ENCODE peak calls at places on chromosome 6, in five cellular contexts. E, X, Q, W and O are unnamed samples. For H3K36me3, the result is how much of the 10 kb centered on the place peaks cover.

GRCh38 chr6:87920245-87920644 is 127.4 kb upstream of the SPACA1 start:
- DNase-seq in X (no peak), W (no peak), Q (no peak), E (no peak), O (no peak)

GRCh38 chr6:106611030-106611429 is 18.3 kb downstream of the RTN4IP1 start:
- DNase-seq in W (no peak), Q (no peak), X (no peak), E (no peak), O (no peak)

GRCh38 chr6:106163446-106163965 is 77.4 kb downstream of the PRDM1 start:
- DNase-seq in Q (peak), E (no peak), X (no peak), W (no peak), O (no peak)

GRCh38 chr6:144601221-144601620 is 316.1 kb downstream of the UTRN start:
- DNase-seq in E (no peak), X (no peak), W (no peak), Q (no peak), O (no peak)

GRCh38 chr6:125142614-125143013 is 11.0 kb upstream of the TPD52L1 start:
- DNase-seq in X (no peak), E (no peak), Q (no peak), W (no peak), O (no peak)

GRCh38 chr6:109327959-109328358 is 54.3 kb downstream of the CD164 start:
- DNase-seq in W (no peak), E (no peak), X (no peak), Q (no peak), O (no peak)

GRCh38 chr6:56765494-56765893 is 122.8 kb upstream of the DST start:
- DNase-seq in E (no peak), Q (no peak), W (no peak), X (no peak), O (no peak)

GRCh38 chr6:97668716-97669115 is 385.7 kb upstream of the MMS22L start:
- DNase-seq in W (peak), E (no peak), X (no peak), Q (no peak), O (peak)

GRCh38 chr6:151286192-151286591 is 46.4 kb downstream of the AKAP12 start:
- DNase-seq in W (peak), E (no peak), Q (no peak), X (no peak), O (no peak)

GRCh38 chr6:137351890-137352289 is 132.7 kb upstream of the IFNGR1 start:
- DNase-seq in Q (no peak), X (no peak), W (no peak), E (no peak), O (no peak)

GRCh38 chr6:78511019-78511418 is 356.3 kb upstream of the IRAK1BP1 start:
- DNase-seq in E (no peak), Q (no peak), W (no peak), X (no peak), O (no peak)

GRCh38 chr6:76876922-76877553 is 586.3 kb downstream of the HTR1B start:
- DNase-seq in E (peak), Q (no peak), X (peak), W (peak), O (peak)

GRCh38 chr6:125114248-125114858 is 39.2 kb upstream of the TPD52L1 start:
- DNase-seq in E (peak), X (peak), Q (no peak), W (peak), O (peak)

GRCh38 chr6:75296811-75297779 is 12.5 kb upstream of the TMEM30A start:
- DNase-seq in Q (no peak), W (no peak), X (peak), E (no peak), O (no peak)

GRCh38 chr6:112827793-112828192 is 480.7 kb downstream of the RFPL4B start:
- DNase-seq in Q (no peak), W (peak), X (no peak), E (no peak), O (no peak)

GRCh38 chr6:9020001-9020400 is 584.7 kb upstream of the SLC35B3 start:
- DNase-seq in X (no peak), Q (no peak), E (no peak), W (no peak), O (no peak)

GRCh38 chr6:132405143-132405915 is 4.1 kb upstream of the MOXD1 start:
- DNase-seq in Q (no peak), X (peak), W (no peak), E (no peak), O (no peak)

GRCh38 chr6:15017251-15017650 is 228.6 kb upstream of the JARID2 start:
- DNase-seq in Q (no peak), W (peak), X (no peak), E (no peak), O (no peak)

GRCh38 chr6:116561377-116562018 is 7.9 kb downstream of the CALHM4 start:
- DNase-seq in X (peak), E (peak), W (peak), Q (peak), O (peak)

GRCh38 chr6:93417421-93417996 is 1.9 kb downstream of the EPHA7 start:
- DNase-seq in X (no peak), Q (no peak), W (no peak), E (no peak), O (no peak)

GRCh38 chr6:93419304-93420162 is at the start of gene EPHA7:
- DNase-seq in X (peak), Q (no peak), W (peak), E (peak), O (peak)

GRCh38 chr6:85450578-85450884 is 648 bp downstream of the NT5E start:
- DNase-seq in Q (no peak), X (no peak), E (no peak), W (no peak), O (no peak)

GRCh38 chr6:83885984-83886383 is 26.5 kb downstream of the CYB5R4 start:
- DNase-seq in Q (no peak), W (no peak), E (no peak), X (no peak), O (no peak)

GRCh38 chr6:2436391-2437154 is 191.2 kb upstream of the GMDS start:
- DNase-seq in E (no peak), Q (no peak), X (no peak), W (no peak), O (no peak)

GRCh38 chr6:101114703-101115102 is 233.6 kb upstream of the ASCC3 start:
- DNase-seq in Q (no peak), W (no peak), X (peak), E (no peak), O (peak)

GRCh38 chr6:159871911-159872310 is 18.9 kb upstream of the MAS1 start:
- DNase-seq in Q (no peak), E (no peak), W (no peak), X (no peak), O (no peak)

GRCh38 chr6:157962601-157963084 is 19.0 kb upstream of the SYNJ2 start:
- DNase-seq in Q (no peak), W (no peak), E (no peak), X (peak), O (no peak)

GRCh38 chr6:14476793-14477531 is 359.4 kb downstream of the CD83 start:
- DNase-seq in X (no peak), Q (no peak), W (peak), E (peak), O (no peak)

GRCh38 chr6:71103150-71103549 is 146.3 kb upstream of the B3GAT2 start:
- DNase-seq in E (no peak), Q (no peak), W (no peak), X (no peak), O (no peak)

GRCh38 chr6:41646026-41646795 is 7.9 kb downstream of the MDFI start:
- DNase-seq in W (no peak), X (no peak), Q (no peak), E (no peak), O (no peak)

GRCh38 chr6:121480099-121480713 is 44.8 kb downstream of the GJA1 start:
- DNase-seq in X (no peak), Q (no peak), E (no peak), W (no peak), O (no peak)

GRCh38 chr6:116229287-116229913 is 24.5 kb downstream of the TSPYL4 start:
- DNase-seq in X (no peak), E (peak), Q (no peak), W (peak), O (peak)

GRCh38 chr6:131660195-131660594 is 23.1 kb downstream of the ENPP3 start:
- DNase-seq in X (peak), Q (no peak), W (no peak), E (no peak), O (no peak)

GRCh38 chr6:42239736-42240375 is 22.2 kb upstream of the MRPS10 start:
- DNase-seq in X (peak), E (no peak), Q (no peak), W (no peak), O (no peak)

GRCh38 chr6:18269253-18269652 is 4.9 kb upstream of the DEK start:
- DNase-seq in W (no peak), E (no peak), X (peak), Q (no peak), O (no peak)

GRCh38 chr6:33279971-33280511 is 3.1 kb downstream of the B3GALT4 start:
- DNase-seq in W (no peak), Q (no peak), X (peak), E (no peak), O (peak)

GRCh38 chr6:33278392-33278741 is 1.4 kb downstream of the B3GALT4 start:
- DNase-seq in Q (no peak), W (no peak), X (no peak), E (no peak), O (no peak)

GRCh38 chr6:33279257-33279695 is 2.4 kb downstream of the B3GALT4 start:
- DNase-seq in Q (no peak), X (no peak), W (no peak), E (no peak), O (peak)

GRCh38 chr6:33278810-33279209 is 1.9 kb downstream of the B3GALT4 start:
- DNase-seq in E (no peak), W (no peak), X (no peak), Q (no peak), O (no peak)

DNA sequence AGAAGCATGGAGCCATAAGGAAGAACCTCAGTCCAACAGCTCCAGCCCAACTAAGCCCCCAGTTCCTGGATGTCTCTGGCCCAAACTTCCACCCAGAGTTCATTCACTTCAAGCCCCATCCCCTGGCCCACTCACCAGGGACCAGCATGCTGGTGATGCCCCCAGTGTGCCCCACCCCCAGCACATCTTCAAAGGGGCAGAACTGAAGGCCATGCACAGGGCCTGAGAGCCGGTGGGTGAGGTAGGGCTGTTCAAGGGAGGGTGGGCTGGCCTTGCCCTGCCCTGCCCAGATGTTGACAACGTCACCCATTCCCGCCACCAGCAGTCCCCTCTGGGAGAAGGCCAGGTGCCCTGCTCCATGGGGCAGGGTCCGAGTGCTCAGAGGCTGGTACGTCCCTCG is 3.6 kb downstream of the B3GALT4 start:
- DNase-seq in Q (no peak), E (no peak), X (no peak), W (no peak), O (no peak)
- H3K36me3 ChIP-seq in Q (under half), E (under half), X (under half), W (under half), O (half or more)

GRCh38 chr6:52515219-52515960 is 61.5 kb downstream of the TRAM2 start:
- DNase-seq in Q (no peak), E (no peak), W (no peak), X (peak), O (no peak)

GRCh38 chr6:52512199-52512598 is 64.7 kb downstream of the TRAM2 start:
- DNase-seq in W (no peak), X (peak), E (no peak), Q (no peak), O (peak)

GRCh38 chr6:52514514-52514913 is 62.3 kb downstream of the TRAM2 start:
- DNase-seq in W (no peak), X (peak), Q (no peak), E (no peak), O (peak)

GRCh38 chr6:52513464-52513863 is 63.4 kb downstream of the TRAM2 start:
- DNase-seq in Q (no peak), X (no peak), W (no peak), E (no peak), O (no peak)

GRCh38 chr6:52513896-52514295 is 63.0 kb downstream of the TRAM2 start:
- DNase-seq in W (no peak), Q (no peak), E (no peak), X (no peak), O (no peak)
- H3K36me3 ChIP-seq in W (under half), Q (under half), E (under half), X (under half), O (half or more)

GRCh38 chr6:63708631-63709030 is 73.0 kb downstream of the PHF3 start:
- DNase-seq in Q (no peak), W (no peak), E (no peak), X (no peak), O (no peak)

GRCh38 chr6:63716169-63716568 is 80.6 kb downstream of the PHF3 start:
- DNase-seq in W (no peak), Q (no peak), E (no peak), X (no peak), O (no peak)

GRCh38 chr6:63709148-63709547 is 73.5 kb downstream of the PHF3 start:
- DNase-seq in E (no peak), W (no peak), Q (no peak), X (no peak), O (no peak)

GRCh38 chr6:63714091-63714490 is 78.5 kb downstream of the PHF3 start:
- DNase-seq in X (no peak), E (no peak), Q (no peak), W (no peak), O (no peak)

GRCh38 chr6:63713332-63713731 is 77.7 kb downstream of the PHF3 start:
- DNase-seq in E (no peak), X (no peak), W (no peak), Q (no peak), O (no peak)
- H3K36me3 ChIP-seq in E (under half), X (under half), W (under half), Q (under half), O (under half)

DNA sequence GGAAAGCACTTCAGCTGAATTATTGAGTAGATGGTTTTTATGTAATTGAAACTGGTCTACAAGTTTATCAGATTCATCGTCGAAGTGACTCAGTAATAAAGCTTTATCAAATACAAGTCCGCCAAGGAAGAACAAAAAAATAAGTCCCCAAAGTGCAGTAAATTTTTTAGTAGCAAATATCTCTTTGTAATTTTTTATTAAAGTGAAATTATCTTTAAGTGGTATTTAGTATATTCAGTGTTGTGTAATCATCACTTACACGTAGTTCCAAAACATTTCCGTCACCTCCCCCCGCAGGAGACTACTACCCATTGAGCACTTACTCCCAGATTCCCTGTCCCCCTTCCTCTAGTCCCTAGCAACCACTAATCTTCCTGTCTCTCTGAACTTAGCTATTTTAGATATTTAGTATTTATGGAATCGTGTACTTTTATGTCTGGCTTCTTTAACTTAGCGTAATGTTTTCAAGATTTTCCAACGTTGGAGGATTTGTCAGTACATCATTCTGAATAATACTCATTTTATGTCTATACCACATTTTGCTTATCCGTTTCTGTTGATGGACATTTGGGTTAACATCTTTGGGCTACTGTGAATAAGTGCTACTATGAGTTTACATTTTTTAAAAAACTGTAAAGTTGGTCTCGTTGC is 1.1 kb downstream of the SRSF3 start:
- DNase-seq in E (peak), W (peak), Q (peak), X (peak), O (peak)
- H3K36me3 ChIP-seq in E (under half), W (under half), Q (under half), X (under half), O (half or more)

DNA sequence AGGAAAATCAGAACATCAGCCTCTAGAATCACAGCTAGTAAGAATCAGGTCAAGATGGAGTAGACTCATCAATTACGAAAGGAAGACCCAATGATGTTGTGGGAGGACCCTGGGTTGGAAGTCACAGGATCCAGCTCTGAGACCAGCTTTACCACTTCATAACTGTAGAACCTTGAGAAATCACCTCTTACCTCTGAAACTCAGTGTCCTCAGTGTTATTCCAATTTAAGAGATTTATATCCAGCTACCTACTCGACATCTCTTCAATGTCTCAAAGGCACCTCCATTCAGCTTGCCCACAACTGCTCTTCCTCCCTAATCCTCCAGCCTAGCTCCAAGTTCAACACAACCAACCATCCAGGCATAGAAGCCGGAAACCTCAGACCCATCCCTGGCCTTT is 16.3 kb downstream of the MRPL14 start:
- DNase-seq in E (no peak), W (no peak), Q (no peak), X (no peak), O (no peak)
- H3K36me3 ChIP-seq in E (under half), W (under half), Q (under half), X (under half), O (half or more)

GRCh38 chr6:119342430-119342829 is 7.1 kb downstream of the MAN1A1 start:
- DNase-seq in E (no peak), X (no peak), Q (no peak), W (no peak), O (no peak)
- H3K36me3 ChIP-seq in E (under half), X (under half), Q (under half), W (under half), O (under half)

DNA sequence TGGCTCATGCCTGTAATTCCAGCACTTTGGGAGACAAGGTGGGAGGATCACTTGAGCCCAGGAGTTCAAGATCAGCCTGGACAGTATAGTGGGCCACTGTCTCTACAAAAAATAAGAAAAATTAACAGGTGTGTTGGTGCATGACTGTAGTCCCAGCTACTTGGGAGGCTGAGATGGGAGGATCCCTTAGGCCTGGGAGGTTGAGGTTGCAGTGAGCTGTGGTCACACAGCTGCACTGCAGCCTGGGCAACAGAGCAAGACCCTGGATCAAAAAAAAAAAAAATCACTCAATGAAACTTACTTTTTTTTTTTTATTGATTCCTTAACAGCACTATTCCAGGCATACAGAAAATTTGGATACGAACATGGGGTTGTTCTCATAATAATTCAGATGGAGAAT is 14.0 kb downstream of the CDKAL1 start:
- DNase-seq in X (no peak), E (no peak), W (no peak), Q (no peak), O (no peak)
- H3K36me3 ChIP-seq in X (under half), E (under half), W (under half), Q (under half), O (half or more)

GRCh38 chr6:34204693-34205092 is 32.0 kb upstream of the HMGA1 start:
- DNase-seq in W (no peak), Q (no peak), E (no peak), X (no peak), O (no peak)

GRCh38 chr6:34205466-34205865 is 31.2 kb upstream of the HMGA1 start:
- DNase-seq in X (peak), E (no peak), W (no peak), Q (no peak), O (no peak)

GRCh38 chr6:34206726-34207125 is 29.9 kb upstream of the HMGA1 start:
- DNase-seq in W (no peak), X (no peak), Q (no peak), E (no peak), O (no peak)

GRCh38 chr6:34207695-34208443 is 28.8 kb upstream of the HMGA1 start:
- DNase-seq in E (no peak), W (no peak), X (no peak), Q (no peak), O (no peak)

DNA sequence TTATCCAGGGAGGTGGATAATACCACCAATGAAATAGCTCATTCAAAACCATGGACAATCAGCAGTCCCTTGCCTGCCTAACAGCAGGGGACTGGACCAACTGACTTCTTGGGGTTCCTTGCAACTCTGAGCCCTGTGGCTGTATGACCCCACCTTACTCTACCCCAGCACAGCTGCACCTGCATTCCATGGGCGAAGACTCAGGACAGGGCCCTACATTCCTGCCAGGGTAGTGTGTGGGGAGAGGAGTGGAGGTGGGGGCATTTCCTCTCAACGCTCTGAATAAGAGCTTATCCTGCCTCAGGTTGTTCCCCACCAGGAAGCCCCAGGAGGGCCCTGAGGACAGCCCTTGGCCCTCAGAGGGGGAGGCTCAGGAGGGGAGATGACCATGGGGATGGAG is 30.8 kb upstream of the HMGA1 start:
- DNase-seq in X (no peak), Q (no peak), W (no peak), E (no peak), O (no peak)
- H3K36me3 ChIP-seq in X (under half), Q (under half), W (under half), E (under half), O (under half)